ENCODE peak calls at places on chromosomes 3 and 15, in nine cellular contexts. C is IMR-90; W is stimulated activated CD4-positive, alpha-beta T cell treated with anti-CD3 and anti-CD28 coated beads, Interleukin-12 subunit alpha, Interleukin-12 subunit beta, amount 100 ng/mL, for 48 hours; O is Ammon's horn; E is 8988T; B is HS-5; K is GDM1; X is mucosa of descending colon; Q is lung microvascular endothelial cell. T is an unnamed sample.

GRCh38 chr3:178236555-178237277 is 299.5 kb upstream of the KCNMB2 start:
- DNase-seq in C (peak), B (peak), Q (no peak), E (no peak), X (no peak), K (no peak), W (no peak), O (no peak), T (peak)

GRCh38 chr3:56825579-56826438 is 24.1 kb upstream of the ARHGEF3 start:
- DNase-seq in Q (no peak), O (no peak), K (no peak), C (no peak), W (no peak), B (no peak), E (no peak), X (no peak), T (no peak)

GRCh38 chr3:30311781-30312180 is 294.6 kb upstream of the TGFBR2 start:
- DNase-seq in C (no peak), W (no peak), O (no peak), X (no peak), B (no peak), E (no peak), K (no peak), Q (no peak), T (no peak)

GRCh38 chr3:99325407-99325806 is 313.0 kb upstream of the COL8A1 start:
- DNase-seq in B (no peak), X (no peak), E (no peak), C (peak), K (no peak), W (no peak), Q (no peak), O (no peak), T (peak)

GRCh38 chr3:16516695-16517481 is 3.4 kb upstream of the RFTN1 start:
- DNase-seq in B (no peak), O (peak), Q (peak), C (peak), X (no peak), E (no peak), W (no peak), K (no peak), T (peak)

GRCh38 chr3:149369991-149370866 is 7.2 kb downstream of the TM4SF1 start:
- DNase-seq in E (no peak), W (no peak), K (no peak), Q (peak), C (peak), B (no peak), O (no peak), X (no peak), T (no peak)

GRCh38 chr3:5348229-5348628 is 160.7 kb downstream of the EDEM1 start:
- DNase-seq in W (no peak), O (no peak), B (no peak), C (no peak), E (no peak), K (no peak), X (no peak), Q (no peak), T (no peak)

GRCh38 chr15:66661432-66662096 is 40.5 kb upstream of the SMAD6 start:
- DNase-seq in C (no peak), K (no peak), O (no peak), E (no peak), B (no peak), X (no peak), W (no peak), Q (peak), T (no peak)

GRCh38 chr15:35182841-35183479 is 97.9 kb upstream of the NANOGP8 start:
- DNase-seq in E (no peak), O (peak), K (no peak), W (no peak), C (no peak), B (no peak), X (no peak), Q (no peak), T (no peak)

GRCh38 chr3:55482496-55483195 is 4.5 kb downstream of the WNT5A start:
- DNase-seq in Q (no peak), K (no peak), B (no peak), O (no peak), W (no peak), C (peak), E (no peak), X (peak), T (peak)

GRCh38 chr3:179562467-179563297 is at the start of gene ACTL6A:
- DNase-seq in K (peak), Q (peak), B (peak), C (peak), O (peak), X (peak), W (peak), E (peak), T (peak)

GRCh38 chr3:901953-902778 is 190.7 kb upstream of the CNTN6 start:
- DNase-seq in E (no peak), X (no peak), K (no peak), C (no peak), B (no peak), W (no peak), Q (peak), O (no peak), T (no peak)

GRCh38 chr3:10334461-10334860 is 13.5 kb upstream of the SEC13 start:
- DNase-seq in O (peak), W (no peak), K (no peak), Q (no peak), X (no peak), C (peak), B (no peak), E (peak), T (no peak)

GRCh38 chr3:117074833-117075232 is 365.3 kb downstream of the TUSC7 start:
- DNase-seq in Q (no peak), E (no peak), W (no peak), C (peak), B (no peak), K (no peak), X (no peak), O (peak), T (no peak)

GRCh38 chr15:27576576-27576975 is 522.5 kb downstream of the OCA2 start:
- DNase-seq in O (no peak), B (no peak), Q (no peak), C (no peak), K (no peak), E (no peak), X (no peak), W (no peak), T (no peak)

GRCh38 chr15:96416218-96416933 is 85.9 kb downstream of the NR2F2 start:
- DNase-seq in K (no peak), Q (no peak), O (no peak), X (no peak), B (no peak), W (no peak), C (no peak), E (no peak), T (no peak)

GRCh38 chr15:64456634-64457108 is 3.7 kb upstream of the ZNF609 start:
- DNase-seq in C (peak), K (peak), O (no peak), X (no peak), E (no peak), Q (no peak), W (no peak), B (no peak), T (peak)

GRCh38 chr15:38414351-38414750 is 39.6 kb upstream of the FAM98B start:
- DNase-seq in B (no peak), O (peak), K (peak), E (peak), W (no peak), Q (peak), C (peak), X (peak), T (peak)

GRCh38 chr15:36755341-36755740 is 175.9 kb downstream of the CDIN1 start:
- DNase-seq in W (no peak), O (no peak), Q (no peak), X (no peak), B (no peak), E (no peak), C (no peak), K (no peak), T (no peak)

GRCh38 chr3:97860364-97860763 is 38.6 kb downstream of the CRYBG3 start:
- DNase-seq in B (no peak), Q (no peak), X (no peak), O (no peak), K (no peak), E (no peak), W (no peak), C (no peak), T (no peak)

GRCh38 chr15:68601206-68602197 is 22.7 kb downstream of the CORO2B start:
- DNase-seq in Q (peak), X (no peak), W (no peak), O (no peak), C (no peak), B (no peak), K (no peak), E (no peak), T (no peak)

GRCh38 chr3:104198136-104198535 is 1168.6 kb upstream of the ALCAM start:
- DNase-seq in O (no peak), Q (no peak), W (no peak), C (no peak), X (no peak), B (no peak), K (no peak), E (no peak), T (peak)

GRCh38 chr3:10568549-10568948 is 63.2 kb upstream of the ATP2B2 start:
- DNase-seq in K (no peak), O (no peak), E (no peak), Q (no peak), B (no peak), X (no peak), W (no peak), C (no peak), T (no peak)

GRCh38 chr3:11283126-11283478 is 10.9 kb downstream of the ATG7 start:
- DNase-seq in B (no peak), O (no peak), K (no peak), W (no peak), X (no peak), Q (no peak), E (no peak), C (no peak), T (no peak)